ENCODE peak calls at places on chromosomes 4 and X, in six cellular contexts. M is upper lobe of left lung, U is fibroblast of lung, X is astrocyte, S is AG04450, H is coronary artery. J is an unnamed sample.

GRCh38 chrX:119503484-119503861 is 35.2 kb downstream of the SLC25A5 start:
- DNase-seq in M (peak), U (peak), X (peak), S (no peak), H (peak), J (no peak)

GRCh38 chrX:41921492-41922124 is 1.7 kb downstream of the CASK start:
- DNase-seq in M (no peak), U (peak), X (no peak), S (no peak), H (no peak), J (no peak)

GRCh38 chr4:16777726-16778125 is 120.7 kb downstream of the LDB2 start:
- DNase-seq in M (no peak), U (no peak), X (no peak), S (no peak), H (no peak), J (no peak)

GRCh38 chr4:133147922-133148689 is 988 bp upstream of the PCDH10 start:
- DNase-seq in M (no peak), U (peak), X (peak), S (no peak), H (peak), J (peak)

GRCh38 chr4:76706581-76706980 is 191.4 kb downstream of the SOWAHB start:
- DNase-seq in M (no peak), U (no peak), X (no peak), S (no peak), H (no peak), J (no peak)

GRCh38 chrX:50386520-50386919 is 84.1 kb downstream of the DGKK start:
- DNase-seq in M (no peak), U (no peak), X (no peak), S (no peak), H (no peak), J (no peak)

GRCh38 chr4:151850751-151851150 is 89.9 kb upstream of the GATB start:
- DNase-seq in M (no peak), U (no peak), X (no peak), S (no peak), H (no peak), J (no peak)

GRCh38 chr4:76987153-76987562 is 37.6 kb downstream of the SEPTIN11 start:
- DNase-seq in M (no peak), U (peak), X (peak), S (peak), H (no peak), J (no peak)

GRCh38 chr4:76764251-76764650 is 133.7 kb downstream of the SOWAHB start:
- DNase-seq in M (no peak), U (peak), X (peak), S (no peak), H (no peak), J (no peak)

GRCh38 chrX:82092307-82092706 is 890.4 kb downstream of the SH3BGRL start:
- DNase-seq in M (no peak), U (no peak), X (no peak), S (no peak), H (no peak), J (no peak)

GRCh38 chrX:71989768-71990167 is 79.1 kb downstream of the NHSL2 start:
- DNase-seq in M (no peak), U (peak), X (peak), S (no peak), H (no peak), J (no peak)

GRCh38 chr4:99351487-99351886 is 1.1 kb downstream of the ADH1C start:
- DNase-seq in M (no peak), U (no peak), X (no peak), S (no peak), H (no peak), J (no peak)

GRCh38 chrX:104137496-104137895 is 19.3 kb downstream of the SLC25A53 start:
- DNase-seq in M (no peak), U (peak), X (peak), S (no peak), H (no peak), J (no peak)

GRCh38 chrX:13252726-13253125 is 67.1 kb downstream of the ATXN3L start:
- DNase-seq in M (no peak), U (peak), X (peak), S (no peak), H (no peak), J (no peak)

DNA sequence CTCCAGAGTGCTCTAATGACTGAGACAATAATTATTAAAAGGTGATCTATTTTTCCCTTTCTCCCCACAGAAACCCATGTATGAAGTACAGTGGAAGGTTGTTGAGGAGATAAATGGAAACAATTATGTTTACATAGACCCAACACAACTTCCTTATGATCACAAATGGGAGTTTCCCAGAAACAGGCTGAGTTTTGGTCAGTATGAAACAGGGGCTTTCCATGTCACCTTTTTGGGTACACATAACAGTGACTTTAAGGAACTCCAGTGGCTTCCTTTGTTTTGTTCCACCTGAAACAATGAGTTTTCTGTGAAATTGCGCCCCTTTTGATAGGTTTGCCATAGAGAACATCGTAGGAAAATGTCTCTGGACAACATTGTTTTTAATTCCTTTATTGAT is 69.6 kb downstream of the KIT start:
- DNase-seq in M (no peak), U (no peak), X (no peak), S (no peak), H (no peak), J (no peak)
- TF ChIP-seq CTCF in M (no peak), U (no peak), X (no peak), S (no peak), H (no peak), J (no peak)

GRCh38 chrX:121036951-121037350 is 10.5 kb upstream of the GLUD2 start:
- DNase-seq in M (no peak), U (no peak), X (no peak), S (no peak), H (no peak), J (no peak)
- TF ChIP-seq CTCF in M (no peak), U (no peak), X (no peak), S (no peak), H (no peak), J (no peak)

GRCh38 chr4:141028024-141028529 is 105.2 kb downstream of the RNF150 start:
- DNase-seq in M (no peak), U (peak), X (peak), S (no peak), H (no peak), J (no peak)

GRCh38 chr4:141021397-141022194 is 111.7 kb downstream of the RNF150 start:
- DNase-seq in M (no peak), U (peak), X (no peak), S (no peak), H (no peak), J (no peak)

GRCh38 chr4:141022221-141022760 is 111.0 kb downstream of the RNF150 start:
- DNase-seq in M (no peak), U (no peak), X (no peak), S (no peak), H (no peak), J (no peak)

GRCh38 chr4:141023051-141023450 is 110.2 kb downstream of the RNF150 start:
- DNase-seq in M (no peak), U (no peak), X (no peak), S (no peak), H (no peak), J (no peak)

DNA sequence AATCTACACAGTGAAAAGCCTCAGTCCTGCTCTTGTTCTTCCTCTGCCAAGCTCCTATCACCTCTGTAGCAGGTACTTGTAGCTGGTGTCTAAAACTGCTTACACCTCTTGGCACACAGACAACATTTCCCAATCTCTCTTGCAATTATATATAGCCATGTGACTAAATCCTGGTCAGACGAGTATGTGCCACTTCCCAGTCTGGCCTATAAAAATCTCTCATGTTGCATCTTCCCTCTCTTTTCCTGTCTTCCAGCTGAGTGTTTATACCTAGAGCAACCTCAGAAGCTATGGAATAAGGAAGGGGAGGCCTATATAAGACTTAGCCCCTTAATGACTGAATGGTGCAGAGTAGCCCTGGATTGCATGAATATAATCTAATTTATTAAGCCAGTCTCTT is 105.8 kb downstream of the RNF150 start:
- DNase-seq in M (peak), U (peak), X (peak), S (no peak), H (no peak), J (no peak)
- TF ChIP-seq CTCF in M (no peak), U (no peak), X (no peak), S (no peak), H (no peak), J (no peak)

GRCh38 chrX:44872319-44872816 is 620 bp upstream of the KDM6A start:
- DNase-seq in M (peak), U (peak), X (no peak), S (no peak), H (peak), J (no peak)
- TF ChIP-seq CTCF in M (no peak), U (no peak), X (no peak), S (no peak), H (no peak), J (no peak)

GRCh38 chr4:158826057-158826456 is 57.2 kb downstream of the FNIP2 start:
- DNase-seq in M (no peak), U (peak), X (peak), S (no peak), H (no peak), J (no peak)

GRCh38 chr4:158825443-158826036 is 56.7 kb downstream of the FNIP2 start:
- DNase-seq in M (no peak), U (no peak), X (no peak), S (no peak), H (no peak), J (no peak)

GRCh38 chr4:158826882-158827281 is 58.1 kb downstream of the FNIP2 start:
- DNase-seq in M (peak), U (peak), X (peak), S (no peak), H (no peak), J (no peak)

GRCh38 chr4:158823461-158823873 is 54.6 kb downstream of the FNIP2 start:
- DNase-seq in M (no peak), U (peak), X (peak), S (no peak), H (no peak), J (no peak)

GRCh38 chr4:158824425-158825274 is 55.8 kb downstream of the FNIP2 start:
- DNase-seq in M (no peak), U (peak), X (peak), S (no peak), H (no peak), J (no peak)
- TF ChIP-seq CTCF in M (no peak), U (no peak), X (no peak), S (no peak), H (no peak), J (no peak)

GRCh38 chrX:110123331-110123782 is 120.4 kb downstream of the TMEM164 start:
- DNase-seq in M (no peak), U (no peak), X (no peak), S (no peak), H (no peak), J (no peak)

GRCh38 chrX:110131031-110131430 is 128.1 kb downstream of the TMEM164 start:
- DNase-seq in M (no peak), U (no peak), X (no peak), S (no peak), H (no peak), J (no peak)

GRCh38 chrX:110120025-110120424 is 117.1 kb downstream of the TMEM164 start:
- DNase-seq in M (peak), U (no peak), X (no peak), S (no peak), H (no peak), J (no peak)

GRCh38 chrX:110119480-110119879 is 116.6 kb downstream of the TMEM164 start:
- DNase-seq in M (no peak), U (no peak), X (no peak), S (no peak), H (no peak), J (no peak)

GRCh38 chrX:110125435-110125834 is 122.5 kb downstream of the TMEM164 start:
- DNase-seq in M (no peak), U (peak), X (no peak), S (no peak), H (no peak), J (no peak)
- TF ChIP-seq CTCF in M (no peak), U (peak), X (no peak), S (peak), H (no peak), J (peak)

DNA sequence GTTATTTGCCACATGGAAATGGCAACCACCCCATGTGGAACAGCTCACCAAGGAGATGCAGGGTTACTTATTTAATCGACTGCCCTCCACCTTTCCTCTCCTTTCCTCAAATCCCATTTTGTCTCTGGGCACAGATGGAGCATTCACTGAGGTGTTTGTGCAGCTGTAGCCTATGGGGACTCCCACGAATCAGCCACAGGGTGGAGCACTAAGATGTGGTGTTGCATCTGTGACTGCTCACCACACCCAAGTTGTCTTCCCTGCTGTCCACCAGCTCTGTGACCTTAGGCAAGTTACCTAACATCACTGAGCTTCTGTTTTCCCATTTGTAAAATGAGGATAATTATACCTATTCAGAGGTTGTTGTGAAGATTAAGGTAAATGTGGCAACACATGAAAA is 252.4 kb upstream of the CPEB2 start:
- DNase-seq in M (peak), U (peak), X (peak), S (no peak), H (no peak), J (no peak)
- TF ChIP-seq CTCF in M (no peak), U (peak), X (peak), S (no peak), H (no peak), J (peak)

GRCh38 chr4:39255266-39255665 is 72.9 kb downstream of the WDR19 start:
- DNase-seq in M (no peak), U (peak), X (peak), S (no peak), H (no peak), J (no peak)
- TF ChIP-seq CTCF in M (no peak), U (peak), X (no peak), S (no peak), H (no peak), J (peak)

GRCh38 chr4:129043523-129043922 is 49.8 kb downstream of the SCLT1 start:
- DNase-seq in M (no peak), U (peak), X (peak), S (no peak), H (no peak), J (no peak)
- TF ChIP-seq CTCF in M (no peak), U (peak), X (peak), S (peak), H (no peak), J (peak)